ENCODE peak calls at places on chromosomes 5 and 9, in four cellular contexts. Q is HT1080, I is hypothalamus, H is GM23248. W is an unnamed sample.

GRCh38 chr5:174421408-174421805 is 303.0 kb upstream of the MSX2 start:
- DNase-seq in Q (no peak), I (no peak), H (no peak), W (no peak)

GRCh38 chr9:127796225-127796813 is 6.4 kb upstream of the FPGS start:
- DNase-seq in Q (peak), I (no peak), H (peak), W (no peak)

GRCh38 chr5:150535611-150536010 is 27.7 kb downstream of the NDST1 start:
- DNase-seq in Q (no peak), I (no peak), H (no peak), W (no peak)

GRCh38 chr9:27352457-27353188 is 55.7 kb upstream of the EQTN start:
- DNase-seq in Q (no peak), I (peak), H (no peak), W (no peak)

GRCh38 chr5:107466233-107466769 is 204.4 kb downstream of the EFNA5 start:
- DNase-seq in Q (peak), I (no peak), H (no peak), W (no peak)

GRCh38 chr9:130305381-130305780 is 39.8 kb downstream of the HMCN2 start:
- DNase-seq in Q (no peak), I (no peak), H (peak), W (no peak)

GRCh38 chr9:124214116-124214515 is 43.6 kb upstream of the NEK6 start:
- DNase-seq in Q (no peak), I (no peak), H (no peak), W (no peak)

GRCh38 chr5:31231171-31231570 is 37.7 kb downstream of the CDH6 start:
- DNase-seq in Q (no peak), I (no peak), H (peak), W (no peak)

GRCh38 chr5:158727771-158728311 is 371.9 kb downstream of the EBF1 start:
- DNase-seq in Q (peak), I (no peak), H (peak), W (no peak)

GRCh38 chr9:127567119-127567897 is 44.8 kb upstream of the STXBP1 start:
- DNase-seq in Q (peak), I (peak), H (peak), W (no peak)

GRCh38 chr9:3960661-3961144 is 339.2 kb downstream of the GLIS3 start:
- DNase-seq in Q (peak), I (no peak), H (peak), W (no peak)

GRCh38 chr5:180461303-180461702 is 32.9 kb upstream of the CNOT6 start:
- DNase-seq in Q (no peak), I (no peak), H (no peak), W (no peak)

GRCh38 chr5:108529381-108529780 is 147.5 kb upstream of the FBXL17 start:
- DNase-seq in Q (peak), I (no peak), H (peak), W (no peak)

W was measured in activated naive CD4-positive, alpha-beta T cell treated with anti-CD3 and anti-CD28 coated beads for 36 hours.